ENCODE peak calls at places on chromosomes 4 and X, in six cellular contexts. Y, L, V, W, X and C are unnamed samples.

GRCh38 chrX:148562846-148563245 is 62.4 kb downstream of the AFF2 start:
- DNase-seq in Y (no peak), L (no peak), V (no peak), W (no peak), X (no peak), C (no peak)

GRCh38 chr4:23374280-23374679 is 515.6 kb downstream of the PPARGC1A start:
- DNase-seq in Y (no peak), L (no peak), V (no peak), W (no peak), X (no peak), C (no peak)

GRCh38 chr4:18815779-18816173 is 794.2 kb upstream of the LCORL start:
- DNase-seq in Y (no peak), L (no peak), V (no peak), W (no peak), X (no peak), C (no peak)

GRCh38 chrX:7706032-7706431 is 136.9 kb upstream of the VCX start:
- DNase-seq in Y (no peak), L (no peak), V (no peak), W (no peak), X (no peak), C (no peak)

GRCh38 chr4:86910820-86911684 is 18.8 kb upstream of the C4orf36 start:
- DNase-seq in Y (no peak), L (no peak), V (no peak), W (no peak), X (no peak), C (no peak)

GRCh38 chr4:151310124-151310728 is 15.2 kb downstream of the SH3D19 start:
- DNase-seq in Y (no peak), L (no peak), V (no peak), W (no peak), X (no peak), C (no peak)

GRCh38 chr4:179485781-179486180 is 2043.5 kb upstream of the AGA start:
- DNase-seq in Y (no peak), L (no peak), V (no peak), W (no peak), X (no peak), C (no peak)

GRCh38 chrX:104566921-104567501 is 1.0 kb downstream of the IL1RAPL2 start:
- DNase-seq in Y (no peak), L (no peak), V (no peak), W (no peak), X (no peak), C (no peak)

GRCh38 chr4:82320351-82320750 is 53.4 kb downstream of the HNRNPD start:
- DNase-seq in Y (no peak), L (no peak), V (no peak), W (no peak), X (no peak), C (no peak)

GRCh38 chr4:140996757-140997156 is 136.5 kb downstream of the RNF150 start:
- DNase-seq in Y (no peak), L (no peak), V (no peak), W (no peak), X (no peak), C (no peak)

GRCh38 chrX:3384330-3384729 is 37.9 kb upstream of the MXRA5 start:
- DNase-seq in Y (no peak), L (no peak), V (no peak), W (no peak), X (no peak), C (no peak)

GRCh38 chrX:133921764-133922389 is 63.5 kb downstream of the GPC3 start:
- DNase-seq in Y (peak), L (no peak), V (peak), W (no peak), X (peak), C (peak)

GRCh38 chr4:53040459-53040815 is 178.3 kb downstream of the RASL11B start:
- DNase-seq in Y (no peak), L (no peak), V (no peak), W (no peak), X (no peak), C (no peak)

GRCh38 chr4:107991945-107992625 is 2.4 kb downstream of the HADH start:
- DNase-seq in Y (no peak), L (no peak), V (no peak), W (no peak), X (no peak), C (no peak)

GRCh38 chrX:22323541-22323940 is 50.8 kb downstream of the CBLL2 start:
- DNase-seq in Y (no peak), L (no peak), V (no peak), W (no peak), X (no peak), C (no peak)

GRCh38 chr4:128600410-128600809 is 209.1 kb upstream of the JADE1 start:
- DNase-seq in Y (peak), L (no peak), V (no peak), W (no peak), X (no peak), C (no peak)

GRCh38 chrX:46662594-46662993 is 89.0 kb downstream of the CHST7 start:
- DNase-seq in Y (no peak), L (no peak), V (no peak), W (no peak), X (no peak), C (no peak)

GRCh38 chrX:46665232-46666162 is 91.9 kb downstream of the CHST7 start:
- DNase-seq in Y (no peak), L (no peak), V (no peak), W (no peak), X (no peak), C (no peak)

GRCh38 chrX:46666831-46667230 is 92.1 kb downstream of the SLC9A7 start:
- DNase-seq in Y (no peak), L (no peak), V (no peak), W (no peak), X (no peak), C (no peak)

DNA sequence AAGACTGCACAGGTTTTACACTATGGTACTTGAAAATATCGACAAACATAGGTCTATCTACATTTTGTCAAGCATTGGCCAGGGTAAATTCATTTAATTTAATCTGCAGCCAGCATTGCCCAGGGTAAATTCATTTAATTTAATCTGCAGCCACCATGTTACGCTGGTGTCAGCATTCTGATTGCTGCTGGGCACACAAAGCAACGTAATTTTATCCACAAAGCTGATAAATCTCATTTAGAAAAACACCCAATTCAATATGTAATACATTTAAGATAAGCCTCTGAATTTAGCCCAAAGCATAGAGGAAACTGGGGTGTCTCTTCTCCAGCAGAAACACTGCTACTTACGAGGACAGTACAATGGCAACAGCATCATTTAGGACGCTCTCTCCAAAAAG is 88.6 kb downstream of the CHST7 start:
- DNase-seq in Y (no peak), L (no peak), V (no peak), W (no peak), X (no peak), C (no peak)
- TF ChIP-seq TAF1 in Y (no peak), L (no peak), V (no peak), W (no peak), X (no peak), C (no peak)

GRCh38 chr4:145938618-145939177 is at the start of gene ZNF827:
- DNase-seq in Y (peak), L (peak), V (no peak), W (no peak), X (no peak), C (no peak)
- TF ChIP-seq POLR2A in Y (peak), L (peak), V (no peak), W (peak), X (no peak), C (peak)

DNA sequence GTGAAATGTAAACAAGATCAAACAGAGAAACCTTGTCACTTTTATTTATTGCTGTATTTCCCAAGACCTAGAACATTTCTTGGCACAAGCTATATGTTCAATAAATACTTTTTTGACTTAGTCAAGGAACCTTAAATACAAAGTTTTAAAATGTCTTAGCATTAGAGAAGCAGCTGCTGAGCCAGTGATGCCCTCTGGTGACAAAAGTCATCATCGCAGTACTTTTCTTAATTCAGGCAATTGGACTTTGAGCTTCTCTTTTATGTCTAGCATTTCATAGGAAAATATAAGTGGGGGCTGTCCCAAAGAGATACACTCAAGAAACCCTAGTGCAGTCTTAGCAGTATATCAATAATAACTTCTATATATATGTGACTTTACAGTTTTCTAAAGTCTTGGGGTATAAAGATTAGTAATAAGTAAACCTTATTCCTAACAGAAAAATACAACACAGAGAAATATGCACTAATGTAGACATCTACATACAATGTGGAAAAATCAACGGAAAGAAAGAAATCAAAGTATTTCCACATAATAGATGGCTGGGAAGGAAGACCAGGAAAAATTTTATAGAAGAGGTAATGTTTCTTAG is 118.4 kb downstream of the DTHD1 start:
- DNase-seq in Y (peak), L (peak), V (no peak), W (no peak), X (no peak), C (no peak)
- TF ChIP-seq TAF1 in Y (no peak), L (no peak), V (no peak), W (no peak), X (no peak), C (no peak)

GRCh38 chr4:185774076-185774731 is 37.8 kb downstream of the SORBS2 start:
- DNase-seq in Y (peak), L (peak), V (no peak), W (no peak), X (no peak), C (no peak)

GRCh38 chr4:185773419-185773818 is 38.6 kb downstream of the SORBS2 start:
- DNase-seq in Y (no peak), L (no peak), V (no peak), W (no peak), X (no peak), C (no peak)

GRCh38 chr4:185772391-185773093 is 39.5 kb downstream of the SORBS2 start:
- DNase-seq in Y (no peak), L (peak), V (no peak), W (no peak), X (no peak), C (no peak)

GRCh38 chr4:185775792-185776555 is 36.0 kb downstream of the SORBS2 start:
- DNase-seq in Y (no peak), L (no peak), V (no peak), W (no peak), X (no peak), C (no peak)

DNA sequence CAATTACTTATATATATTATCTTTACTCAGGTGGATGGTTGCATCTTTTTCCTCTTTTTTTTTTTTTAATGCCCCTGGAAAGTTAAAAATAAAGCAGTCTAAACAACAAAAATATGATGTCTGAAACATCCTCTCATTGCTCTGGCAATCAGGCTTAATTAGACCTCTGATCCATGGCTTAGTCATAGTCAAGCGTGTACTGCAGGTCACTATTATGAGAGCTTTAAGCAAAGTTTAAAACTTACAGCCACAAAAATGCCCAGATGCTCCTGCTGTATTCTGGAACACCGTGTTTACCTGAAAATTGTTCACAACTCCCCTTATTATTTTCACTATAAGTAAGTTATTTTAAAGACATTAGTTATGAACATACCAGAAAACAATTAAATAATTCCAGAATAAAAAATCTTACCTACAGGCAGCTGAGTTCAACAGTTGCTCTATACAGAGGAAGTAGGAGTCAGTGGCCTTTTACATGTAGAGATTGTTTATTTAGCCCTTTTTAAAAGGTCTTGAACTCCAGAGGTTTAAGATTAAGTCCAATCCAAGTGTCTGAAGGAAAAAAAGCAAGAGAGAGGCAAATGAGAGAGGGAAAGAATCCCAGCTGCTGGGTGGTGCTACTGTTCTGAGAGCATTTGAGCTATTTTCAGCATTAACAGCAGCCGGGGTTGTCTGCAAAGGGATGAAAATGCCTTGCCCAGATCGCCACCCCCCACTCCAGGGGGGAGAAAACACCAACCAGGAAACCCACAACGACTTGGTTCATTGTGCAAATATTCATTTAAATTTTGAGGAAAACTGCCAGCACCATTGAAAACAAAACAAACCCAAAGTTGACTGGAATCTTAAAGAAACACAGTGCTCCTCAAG is 36.9 kb downstream of the SORBS2 start:
- DNase-seq in Y (no peak), L (no peak), V (no peak), W (no peak), X (no peak), C (no peak)
- TF ChIP-seq POLR2A in Y (no peak), L (no peak), V (no peak), W (no peak), X (no peak), C (no peak)